ENCODE peak calls at places on chromosomes 3 and 15, in ten cellular contexts. B is neural crest cell, T is GM20000, Q is upper lobe of right lung, J is cardiac fibroblast, C is H7, O is ACHN, M is cardiac septum, Z is mucosa of gallbladder, S is Ammon's horn. D is an unnamed sample.

GRCh38 chr3:52238193-52238760 is 681 bp downstream of the TWF2 start:
- DNase-seq in M (no peak), O (peak; percentile 14), Z (no peak), C (peak; percentile 73), Q (no peak), T (no peak), B (no peak), S (no peak), J (no peak), D (no peak)

GRCh38 chr3:157070186-157070585 is 89.8 kb downstream of the CCNL1 start:
- DNase-seq in S (no peak), B (no peak), T (no peak), O (no peak), M (no peak), J (no peak), C (no peak), Z (no peak), Q (no peak), D (no peak)

GRCh38 chr3:14925729-14926591 is 21.4 kb upstream of the NR2C2 start:
- DNase-seq in B (peak; percentile 38), Z (no peak), S (peak; percentile 75), Q (peak; percentile 40), O (peak; percentile 60), M (no peak), C (peak; percentile 77), T (peak; percentile 58), J (peak; percentile 80), D (no peak)

GRCh38 chr3:47344971-47345370 is 35.9 kb upstream of the PTPN23 start:
- DNase-seq in C (no peak), S (no peak), T (no peak), M (no peak), O (no peak), B (no peak), J (no peak), Q (no peak), Z (no peak), D (no peak)

GRCh38 chr3:165195628-165196576 is at the start of gene SLITRK3:
- DNase-seq in O (no peak), Z (no peak), Q (peak; percentile 52), T (no peak), J (no peak), B (peak; percentile 7), C (peak; percentile 71), M (no peak), S (peak; percentile 37), D (no peak)

GRCh38 chr3:119357190-119357589 is 63.0 kb downstream of the ARHGAP31 start:
- DNase-seq in C (no peak), Z (no peak), O (no peak), B (no peak), M (no peak), S (no peak), J (no peak), T (no peak), Q (peak; percentile 69), D (no peak)

GRCh38 chr15:55909036-55909811 is 84.2 kb downstream of the NEDD4 start:
- DNase-seq in J (peak; percentile 35), Q (no peak), M (no peak), O (peak; percentile 4), S (no peak), B (no peak), C (no peak), T (no peak), Z (no peak), D (no peak)

GRCh38 chr3:24502690-24503089 is 8.0 kb upstream of the THRB start:
- DNase-seq in Q (no peak), C (no peak), O (no peak), S (no peak), Z (no peak), T (no peak), M (no peak), B (no peak), J (no peak), D (no peak)

GRCh38 chr3:51501833-51502561 is 2.2 kb upstream of the DCAF1 start:
- DNase-seq in J (peak; percentile 84), Z (peak; percentile 82), O (peak; percentile 72), T (peak; percentile 62), Q (peak; percentile 86), S (peak; percentile 89), M (peak; percentile 87), C (peak; percentile 73), B (peak; percentile 87), D (no peak)

GRCh38 chr3:65020233-65020632 is 332.4 kb upstream of the ADAMTS9 start:
- DNase-seq in B (no peak), Q (no peak), M (no peak), T (no peak), C (no peak), Z (no peak), S (no peak), O (no peak), J (no peak), D (no peak)

GRCh38 chr3:14208977-14209394 is 30.4 kb downstream of the LSM3 start:
- DNase-seq in J (peak; percentile 57), S (no peak), M (no peak), C (no peak), Q (no peak), Z (no peak), B (no peak), T (no peak), O (no peak), D (no peak)

GRCh38 chr3:124951511-124952390 is 17.2 kb upstream of the MUC13 start:
- DNase-seq in M (no peak), B (no peak), Z (no peak), C (no peak), T (no peak), Q (no peak), J (peak; percentile 40), O (no peak), S (no peak), D (no peak)

GRCh38 chr3:45330500-45331295 is 57.7 kb upstream of the LARS2 start:
- DNase-seq in M (no peak), Z (no peak), T (no peak), S (no peak), O (no peak), C (no peak), J (no peak), Q (no peak), B (no peak), D (no peak)

GRCh38 chr15:73352082-73352481 is 16.7 kb downstream of the HCN4 start:
- DNase-seq in Z (peak; percentile 14), Q (no peak), S (peak; percentile 72), O (no peak), M (no peak), J (peak; percentile 14), T (no peak), B (no peak), C (no peak), D (no peak)

GRCh38 chr3:127674099-127674792 is 1.5 kb downstream of the ABTB1 start:
- DNase-seq in O (no peak), Q (peak; percentile 53), J (no peak), C (no peak), B (no peak), Z (no peak), T (no peak), S (no peak), M (peak; percentile 59), D (peak; percentile 38)

GRCh38 chr3:4740397-4741105 is 238.7 kb upstream of the BHLHE40 start:
- DNase-seq in B (no peak), S (no peak), M (no peak), Z (no peak), Q (no peak), T (no peak), O (no peak), J (peak; percentile 69), C (no peak), D (no peak)

GRCh38 chr3:141440942-141441341 is 45.9 kb upstream of the RASA2 start:
- DNase-seq in S (no peak), Q (no peak), B (no peak), O (no peak), J (no peak), Z (no peak), C (no peak), T (no peak), M (no peak), D (no peak)

GRCh38 chr3:113533534-113533892 is 1.2 kb downstream of the SIDT1 start:
- DNase-seq in J (no peak), Q (no peak), B (no peak), S (peak; percentile 17), C (no peak), Z (no peak), T (peak; percentile 56), M (no peak), O (no peak), D (no peak)

GRCh38 chr3:172627057-172627809 is 83.6 kb downstream of the NCEH1 start:
- DNase-seq in Q (no peak), S (no peak), T (no peak), C (no peak), Z (no peak), B (no peak), O (no peak), M (no peak), J (peak; percentile 79), D (no peak)

GRCh38 chr15:74655424-74655823 is 39.8 kb downstream of the CLK3 start:
- DNase-seq in C (no peak), Q (no peak), T (no peak), M (no peak), J (no peak), B (no peak), Z (no peak), S (no peak), O (no peak), D (no peak)

GRCh38 chr3:179027326-179027900 is 44.2 kb downstream of the ZMAT3 start:
- DNase-seq in S (peak; percentile 23), B (no peak), M (no peak), T (no peak), Z (no peak), O (no peak), C (peak; percentile 31), Q (no peak), J (peak; percentile 58), D (no peak)

GRCh38 chr15:54687628-54688027 is 509.1 kb downstream of the RSL24D1 start:
- DNase-seq in Q (no peak), S (no peak), O (peak; percentile 37), C (no peak), M (no peak), Z (no peak), J (no peak), B (no peak), T (no peak), D (no peak)

GRCh38 chr15:100703032-100703578 is 100.7 kb downstream of the ASB7 start:
- DNase-seq in B (no peak), S (no peak), C (no peak), Z (no peak), J (peak; percentile 66), T (peak; percentile 72), Q (peak; percentile 10), M (no peak), O (no peak), D (peak; percentile 59)

GRCh38 chr15:40372966-40373365 is 9.6 kb upstream of the KNSTRN start:
- DNase-seq in M (no peak), T (no peak), S (no peak), C (no peak), O (no peak), B (no peak), Q (no peak), Z (no peak), J (no peak), D (no peak)

GRCh38 chr3:160968731-160969130 is 136.4 kb downstream of the B3GALNT1 start:
- DNase-seq in Q (no peak), O (no peak), B (no peak), M (no peak), S (peak; percentile 14), J (no peak), C (no peak), Z (no peak), T (no peak), D (no peak)

GRCh38 chr3:123423806-123424205 is 25.1 kb downstream of the ADCY5 start:
- DNase-seq in Q (no peak), M (no peak), J (no peak), B (no peak), S (no peak), O (no peak), C (no peak), Z (no peak), T (no peak), D (no peak)

GRCh38 chr15:81105521-81105920 is 28.5 kb upstream of the CFAP161 start:
- DNase-seq in C (no peak), T (no peak), O (no peak), J (no peak), S (no peak), B (no peak), M (no peak), Z (no peak), Q (no peak), D (no peak)

GRCh38 chr3:12421132-12421531 is 63.1 kb upstream of the TSEN2 start:
- DNase-seq in M (no peak), O (no peak), Q (no peak), Z (no peak), B (no peak), C (no peak), J (no peak), S (no peak), T (no peak), D (no peak)